ENCODE peak calls at places on chromosomes 13 and 19, in nine cellular contexts. U is GM23338, J is thoracic aorta, Y is AG04450, I is cardiac fibroblast, O is IMR-90, K is fibroblast of lung, X is psoas muscle, F is A549. D is an unnamed sample.

GRCh38 chr19:28642787-28643186 is 570.2 kb downstream of the UQCRFS1 start:
- DNase-seq in U (no peak), J (no peak), Y (no peak), I (no peak), O (no peak), K (no peak), X (no peak), F (no peak), D (no peak)

GRCh38 chr13:111292710-111293485 is 27.5 kb upstream of the TEX29 start:
- DNase-seq in U (no peak), J (no peak), Y (no peak), I (no peak), O (no peak), K (no peak), X (no peak), F (no peak), D (no peak)

GRCh38 chr19:45123440-45123850 is 30.5 kb downstream of the PPP1R37 start:
- DNase-seq in U (no peak), J (no peak), Y (no peak), I (no peak), O (no peak), K (no peak), X (no peak), F (no peak), D (no peak)

GRCh38 chr19:10116085-10116865 is 3.4 kb downstream of the EIF3G start:
- DNase-seq in U (no peak), J (no peak), Y (no peak), I (no peak), O (no peak), K (no peak), X (peak; percentile 69), F (no peak), D (no peak)

GRCh38 chr19:53660584-53660983 is 28.8 kb downstream of the DPRX start:
- DNase-seq in U (no peak), J (no peak), Y (no peak), I (no peak), O (no peak), K (no peak), X (no peak), F (no peak), D (no peak)

GRCh38 chr13:28984326-28984725 is 164.2 kb downstream of the MTUS2 start:
- DNase-seq in U (no peak), J (no peak), Y (no peak), I (no peak), O (no peak), K (no peak), X (no peak), F (no peak), D (no peak)

GRCh38 chr19:49761625-49762311 is 1.3 kb downstream of the TSKS start:
- DNase-seq in U (peak; percentile 73), J (no peak), Y (no peak), I (peak; percentile 86), O (peak; percentile 56), K (peak; percentile 20), X (peak; percentile 42), F (no peak), D (no peak)

GRCh38 chr13:39888865-39889810 is 233.7 kb downstream of the COG6 start:
- DNase-seq in U (no peak), J (no peak), Y (no peak), I (peak; percentile 71), O (no peak), K (peak; percentile 39), X (no peak), F (no peak), D (no peak)

GRCh38 chr13:44936246-44936645 is 53.0 kb downstream of the NUFIP1 start:
- DNase-seq in U (no peak), J (no peak), Y (no peak), I (no peak), O (no peak), K (peak; percentile 74), X (no peak), F (no peak), D (no peak)

GRCh38 chr19:50252111-50252886 is 48.9 kb downstream of the MYH14 start:
- DNase-seq in U (peak; percentile 69), J (no peak), Y (no peak), I (peak; percentile 13), O (no peak), K (peak; percentile 3), X (no peak), F (no peak), D (no peak)

GRCh38 chr13:27306364-27306763 is 35.7 kb downstream of the RASL11A start:
- DNase-seq in U (no peak), J (no peak), Y (no peak), I (no peak), O (no peak), K (no peak), X (no peak), F (no peak), D (no peak)

GRCh38 chr13:27311518-27312208 is 41.0 kb downstream of the RASL11A start:
- DNase-seq in U (no peak), J (no peak), Y (no peak), I (no peak), O (no peak), K (no peak), X (no peak), F (no peak), D (no peak)

GRCh38 chr13:27308941-27309340 is 38.3 kb downstream of the RASL11A start:
- DNase-seq in U (no peak), J (no peak), Y (no peak), I (no peak), O (no peak), K (no peak), X (no peak), F (no peak), D (no peak)

GRCh38 chr13:27309967-27310598 is 39.5 kb downstream of the RASL11A start:
- DNase-seq in U (no peak), J (no peak), Y (no peak), I (no peak), O (peak; percentile 57), K (peak; percentile 23), X (no peak), F (no peak), D (peak; percentile 2)

DNA sequence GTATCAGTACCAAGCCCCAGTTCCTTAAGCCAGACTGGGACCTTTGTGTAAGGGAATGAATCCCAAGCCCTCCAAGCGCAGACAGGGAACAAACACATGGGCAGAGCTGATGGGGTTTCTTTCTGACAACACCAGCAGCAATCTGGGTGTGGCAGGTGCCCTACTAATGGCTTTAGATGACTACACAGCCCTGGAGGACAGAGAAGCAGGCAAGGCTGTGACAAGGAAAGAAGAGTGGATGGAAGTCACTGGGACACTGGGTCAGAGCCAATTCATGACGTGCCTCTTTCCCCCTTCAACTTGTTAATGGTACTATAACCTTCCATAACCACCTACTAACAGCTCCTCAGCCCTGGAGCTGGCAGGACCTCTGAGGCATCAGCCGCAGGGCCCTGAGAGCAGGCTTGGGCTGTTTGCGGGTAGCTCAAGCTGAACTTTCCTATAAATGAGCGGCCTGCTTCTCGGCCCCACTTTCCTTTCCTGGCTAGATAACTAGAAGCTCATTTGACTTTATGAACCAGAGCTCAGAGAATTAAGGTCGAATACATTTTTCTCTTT is 38.9 kb downstream of the RASL11A start:
- DNase-seq in U (no peak), J (no peak), Y (no peak), I (no peak), O (no peak), K (no peak), X (no peak), F (no peak), D (no peak)
- TF ChIP-seq CTCF in U (no peak), J (no peak), Y (no peak), I (no peak), O (no peak), K (no peak), X (no peak), F (no peak), D (no peak)

GRCh38 chr19:17391371-17392151 is 2.4 kb downstream of the CCDC194 start:
- DNase-seq in U (peak; percentile 49), J (no peak), Y (no peak), I (no peak), O (no peak), K (no peak), X (no peak), F (peak; percentile 36), D (no peak)
- H3K4me3 ChIP-seq in U (peak overlapping the region; percentile 86), J (peak overlapping the region; percentile 83), Y (peak overlapping the region; percentile 53), I (peak overlapping the region; percentile 11), O (peak overlapping the region; percentile 27), K (peak overlapping the region; percentile 30), X (peak overlapping the region; percentile 52), F (peak overlapping the region; percentile 48), D (peak overlapping the region; percentile 27)

GRCh38 chr13:112617754-112618375 is 29.9 kb upstream of the TUBGCP3 start:
- DNase-seq in U (no peak), J (no peak), Y (no peak), I (no peak), O (no peak), K (no peak), X (no peak), F (no peak), D (no peak)

GRCh38 chr13:112615391-112615790 is 27.4 kb upstream of the TUBGCP3 start:
- DNase-seq in U (no peak), J (no peak), Y (no peak), I (no peak), O (no peak), K (no peak), X (no peak), F (no peak), D (no peak)

GRCh38 chr13:112618501-112618900 is 30.5 kb upstream of the TUBGCP3 start:
- DNase-seq in U (no peak), J (no peak), Y (no peak), I (no peak), O (no peak), K (no peak), X (no peak), F (no peak), D (no peak)

GRCh38 chr13:112614835-112615234 is 26.9 kb upstream of the TUBGCP3 start:
- DNase-seq in U (no peak), J (no peak), Y (no peak), I (no peak), O (no peak), K (no peak), X (no peak), F (no peak), D (no peak)

GRCh38 chr13:112616586-112617381 is 28.8 kb upstream of the TUBGCP3 start:
- DNase-seq in U (peak; percentile 75), J (no peak), Y (no peak), I (peak; percentile 64), O (peak; percentile 52), K (peak; percentile 23), X (no peak), F (peak; percentile 33), D (no peak)
- TF ChIP-seq CTCF in U (peak; percentile 78), J (peak; percentile 24), Y (peak; percentile 71), I (peak; percentile 66), O (peak; percentile 53), K (peak; percentile 40), X (peak; percentile 48), F (peak; percentile 34), D (peak; percentile 69)

DNA sequence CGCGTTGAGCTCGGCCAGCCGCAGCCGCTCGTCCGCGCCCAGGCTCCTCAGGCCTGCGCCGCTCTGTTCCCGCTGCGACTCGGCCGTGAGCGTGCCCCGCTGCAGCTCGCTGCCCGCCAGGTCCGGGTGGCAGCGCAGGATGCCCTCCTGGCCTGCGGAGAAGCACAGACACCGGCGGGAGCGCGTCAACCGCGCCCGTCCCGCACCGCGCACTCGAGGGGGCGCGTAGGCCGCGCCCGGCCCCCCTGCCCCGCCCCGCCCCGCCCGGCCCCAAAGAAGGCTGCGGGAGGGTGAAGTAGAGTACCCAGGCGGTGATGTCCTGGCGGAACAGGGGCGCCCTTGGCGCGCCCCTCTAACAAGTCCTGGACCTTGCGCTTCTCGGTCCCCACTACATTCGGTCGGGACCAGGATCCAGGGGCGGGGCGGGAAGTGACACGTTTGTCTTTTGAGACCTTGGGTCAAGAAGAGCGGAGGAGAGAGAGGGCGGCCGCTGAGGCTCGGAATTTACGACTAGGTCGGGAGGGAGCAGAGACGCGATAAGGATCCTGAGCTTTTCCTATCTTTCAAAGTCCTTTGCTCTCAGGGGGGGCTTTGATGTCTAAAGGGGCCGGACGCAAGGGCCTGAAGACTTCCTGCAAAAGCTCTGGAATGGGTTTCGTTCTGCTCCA is 9.3 kb upstream of the CDX2 start:
- DNase-seq in U (peak; percentile 85), J (no peak), Y (no peak), I (no peak), O (no peak), K (no peak), X (no peak), F (no peak), D (no peak)
- H3K4me3 ChIP-seq in U (peak overlapping the region; percentile 34), J (no peak overlapping the region), Y (no peak overlapping the region), I (no peak overlapping the region), O (no peak overlapping the region), K (no peak overlapping the region), X (peak overlapping the region; percentile 38), F (peak overlapping the region; percentile 31), D (no peak overlapping the region)